ENCODE peak calls at places on chromosomes 11 and 22, in five cellular contexts. A, U, F, W and L are unnamed samples.

GRCh38 chr11:67372232-67372992 is 986 bp downstream of the CLCF1 start:
- DNase-seq in A (no peak), F (no peak), U (no peak), W (no peak), L (no peak)

GRCh38 chr11:47981667-47982404 is 1.5 kb downstream of the PTPRJ start:
- DNase-seq in W (peak; percentile 76), U (no peak), F (peak; percentile 39), A (no peak), L (no peak)

GRCh38 chr11:67318239-67318555 is 14.9 kb downstream of the SSH3 start:
- DNase-seq in F (no peak), A (no peak), U (no peak), W (no peak), L (no peak)

GRCh38 chr11:83819936-83820549 is 533.9 kb upstream of the CCDC90B start:
- DNase-seq in A (peak; percentile 79), F (peak; percentile 57), U (no peak), W (no peak), L (peak; percentile 57)

GRCh38 chr22:21951931-21952465 is 650 bp downstream of the PPM1F start:
- DNase-seq in U (peak; percentile 35), F (no peak), A (peak; percentile 53), W (peak; percentile 70), L (peak; percentile 46)

GRCh38 chr11:71301858-71302533 is 49.6 kb upstream of the SHANK2 start:
- DNase-seq in F (no peak), U (no peak), A (no peak), W (no peak), L (no peak)

GRCh38 chr11:111941963-111942362 is 4.8 kb downstream of the DIXDC1 start:
- DNase-seq in A (no peak), U (no peak), W (no peak), F (no peak), L (no peak)

GRCh38 chr11:75388386-75389275 is 10.7 kb upstream of the RPS3 start:
- DNase-seq in W (peak; percentile 63), A (peak; percentile 81), U (peak; percentile 61), F (peak; percentile 87), L (peak; percentile 59)

GRCh38 chr11:55634813-55635212 is at the start of gene OR4P4:
- DNase-seq in W (no peak), A (no peak), U (no peak), F (no peak), L (no peak)

GRCh38 chr11:127962416-127962815 is 624.9 kb downstream of the ETS1 start:
- DNase-seq in A (no peak), U (no peak), F (no peak), W (no peak), L (no peak)

GRCh38 chr11:109109916-109110315 is 312.1 kb upstream of the C11orf87 start:
- DNase-seq in W (no peak), U (no peak), F (no peak), A (no peak), L (no peak)

GRCh38 chr22:47322854-47323253 is 560.4 kb downstream of the TBC1D22A start:
- DNase-seq in W (no peak), A (no peak), F (no peak), U (no peak), L (no peak)

GRCh38 chr22:47038206-47038835 is 275.9 kb downstream of the TBC1D22A start:
- DNase-seq in F (no peak), A (no peak), W (peak; percentile 24), U (no peak), L (no peak)

GRCh38 chr11:28674432-28675076 is 566.4 kb downstream of the METTL15 start:
- DNase-seq in W (no peak), A (peak; percentile 67), F (peak; percentile 27), U (no peak), L (no peak)

GRCh38 chr11:726278-726915 is 20.4 kb downstream of the EPS8L2 start:
- DNase-seq in F (no peak), U (no peak), W (peak; percentile 72), A (peak; percentile 26), L (peak; percentile 75)

GRCh38 chr11:46254135-46254491 is 23.3 kb upstream of the CREB3L1 start:
- DNase-seq in U (no peak), F (peak; percentile 37), A (no peak), W (no peak), L (no peak)

GRCh38 chr11:123561046-123561781 is 93.2 kb downstream of the SCN3B start:
- DNase-seq in A (peak; percentile 56), F (no peak), W (no peak), U (no peak), L (no peak)

GRCh38 chr11:131612576-131612975 is 242.2 kb downstream of the NTM start:
- DNase-seq in A (no peak), F (no peak), W (no peak), U (no peak), L (no peak)

GRCh38 chr11:2347449-2347848 is 29.7 kb upstream of the CD81 start:
- DNase-seq in A (no peak), U (no peak), W (peak; percentile 87), F (no peak), L (no peak)

GRCh38 chr22:19035474-19036228 is 86.6 kb downstream of the DGCR2 start:
- DNase-seq in A (no peak), W (peak; percentile 48), F (peak; percentile 10), U (no peak), L (no peak)

GRCh38 chr11:8720868-8721739 is 38.5 kb downstream of the RPL27A start:
- DNase-seq in F (no peak), W (no peak), A (no peak), U (no peak), L (peak; percentile 79)

GRCh38 chr11:36098046-36098445 is 154.2 kb downstream of the LDLRAD3 start:
- DNase-seq in W (no peak), A (no peak), U (no peak), F (no peak), L (no peak)

GRCh38 chr11:11580012-11580411 is 41.8 kb downstream of the GALNT18 start:
- DNase-seq in A (no peak), F (no peak), U (no peak), W (no peak), L (no peak)

GRCh38 chr11:66929753-66930152 is 28.4 kb downstream of the PC start:
- DNase-seq in F (no peak), W (no peak), U (no peak), A (no peak), L (no peak)

GRCh38 chr22:27237342-27237741 is 564.2 kb downstream of the MN1 start:
- DNase-seq in W (no peak), A (no peak), U (no peak), F (no peak), L (no peak)

GRCh38 chr22:36635483-36635882 is 68.1 kb downstream of the CACNG2 start:
- DNase-seq in F (no peak), W (no peak), U (no peak), A (no peak), L (no peak)

GRCh38 chr22:48548391-48548790 is 1279.3 kb downstream of the BRD1 start:
- DNase-seq in F (no peak), W (no peak), A (no peak), U (no peak), L (no peak)

GRCh38 chr11:121800704-121801516 is 315.1 kb downstream of the BLID start:
- DNase-seq in U (no peak), A (no peak), F (no peak), W (no peak), L (no peak)

GRCh38 chr11:73779084-73779902 is 8.4 kb upstream of the MRPL48 start:
- DNase-seq in F (peak; percentile 99), U (peak; percentile 87), A (peak; percentile 97), W (peak; percentile 100), L (peak; percentile 98)
- TF ChIP-seq POLR2A in F (peak; percentile 48), U (peak; percentile 56), A (peak; percentile 78), W (peak; percentile 71), L (peak; percentile 67)

GRCh38 chr11:45179686-45180085 is 33.2 kb downstream of the PRDM11 start:
- DNase-seq in U (no peak), W (no peak), F (no peak), A (no peak), L (no peak)

GRCh38 chr11:45182902-45183301 is 36.5 kb downstream of the PRDM11 start:
- DNase-seq in W (no peak), A (peak; percentile 19), F (peak; percentile 58), U (no peak), L (no peak)

GRCh38 chr11:45181595-45182550 is 35.4 kb downstream of the PRDM11 start:
- DNase-seq in U (no peak), F (no peak), A (no peak), W (no peak), L (no peak)

GRCh38 chr11:45180158-45180887 is 33.9 kb downstream of the PRDM11 start:
- DNase-seq in A (no peak), W (no peak), U (no peak), F (peak; percentile 60), L (peak; percentile 58)

DNA sequence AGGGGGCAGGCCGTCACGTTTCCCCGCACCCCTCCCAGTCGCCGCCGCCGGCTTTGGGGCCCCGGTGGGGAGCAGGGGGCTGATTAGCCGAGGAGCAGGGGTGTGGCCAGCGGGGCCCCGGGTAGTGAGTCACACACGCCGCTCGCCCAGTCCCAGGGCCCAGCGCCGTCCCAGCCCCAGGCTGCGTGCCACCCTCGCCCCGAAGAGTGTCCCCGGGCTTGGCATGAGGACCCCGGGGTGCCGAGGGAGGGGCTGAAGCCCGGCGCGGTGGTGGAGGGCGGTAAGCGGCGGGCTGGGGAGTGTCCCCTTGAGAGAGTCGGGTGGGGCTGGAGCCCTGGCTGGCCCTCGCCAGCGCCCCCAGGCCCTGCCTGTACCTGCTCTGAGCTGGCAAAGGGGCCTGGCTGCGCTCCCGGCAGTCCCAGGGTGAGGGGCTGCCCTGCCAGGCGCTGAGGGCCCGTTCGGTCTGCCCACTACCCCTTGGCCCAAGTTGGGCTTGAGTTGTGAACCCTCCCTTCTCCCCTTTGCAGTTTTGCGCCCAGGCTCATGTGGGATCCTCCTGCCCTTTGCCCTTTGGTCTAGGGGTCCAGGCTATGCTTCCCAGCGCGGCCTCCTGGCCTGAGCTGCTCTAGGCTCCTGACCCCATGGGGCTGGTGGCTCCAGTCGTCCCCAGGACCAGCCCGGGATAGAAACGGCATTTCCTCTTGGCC is 34.6 kb downstream of the PRDM11 start:
- DNase-seq in U (no peak), A (peak; percentile 41), F (peak; percentile 65), W (no peak), L (peak; percentile 54)
- TF ChIP-seq POLR2A in U (no peak), A (no peak), F (peak; percentile 49), W (no peak), L (peak; percentile 49)

GRCh38 chr11:61488651-61489291 is 19.8 kb upstream of the LRRC10B start:
- DNase-seq in W (peak; percentile 94), A (no peak), U (no peak), F (no peak), L (peak; percentile 39)
- TF ChIP-seq POLR2A in W (peak; percentile 20), A (no peak), U (no peak), F (no peak), L (no peak)

DNA sequence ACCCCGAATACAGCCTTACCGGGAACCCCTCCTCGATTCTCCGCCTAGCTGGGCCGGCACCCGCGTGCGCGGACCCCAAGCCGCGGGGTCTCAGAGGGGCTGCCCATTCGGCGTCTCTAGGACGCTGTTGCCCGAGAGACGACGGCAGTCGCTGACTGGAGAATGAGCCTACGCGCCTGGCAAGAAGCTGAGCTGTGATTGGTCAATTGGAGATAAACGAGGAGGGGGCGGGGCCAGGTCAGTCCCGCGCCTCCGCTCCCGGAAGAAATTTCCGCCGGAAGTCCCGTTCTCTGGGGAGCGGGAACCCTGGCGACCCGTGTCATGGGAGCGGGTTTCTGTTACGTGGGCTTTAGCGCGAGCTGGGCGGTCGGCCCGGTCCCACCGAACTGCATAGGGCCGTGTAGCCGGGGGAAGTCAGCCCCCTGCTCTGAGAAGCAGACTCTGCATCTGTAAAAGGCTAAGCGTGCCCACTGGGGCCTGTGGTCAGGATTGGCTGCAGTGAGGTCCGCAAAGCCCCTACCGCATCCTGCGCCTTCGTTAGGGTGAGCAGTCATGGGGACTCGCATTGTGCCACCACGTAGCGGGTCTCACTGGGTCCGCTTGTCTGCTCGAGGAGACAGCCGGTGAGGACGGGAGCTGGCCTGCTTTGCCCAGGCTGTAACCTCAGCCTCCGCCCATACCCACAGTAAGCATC is at the start of gene EFCAB6:
- DNase-seq in F (peak; percentile 92), U (peak; percentile 89), W (peak; percentile 92), A (peak; percentile 90), L (peak; percentile 93)
- TF ChIP-seq POLR2A in F (peak; percentile 60), U (peak; percentile 36), W (peak; percentile 70), A (peak; percentile 56), L (no peak)